ENCODE peak calls at places on chromosomes 3 and 15, in four cellular contexts. J, K, R and I are unnamed samples. For H3K36me3, the result is how much of the 10 kb centered on the place peaks cover.

GRCh38 chr3:43389388-43390254 is 103.3 kb downstream of the SNRK start:
- DNase-seq in J (peak), K (no peak), R (no peak), I (no peak)

GRCh38 chr15:51874751-51875644 is 45.5 kb downstream of the TMOD3 start:
- DNase-seq in J (no peak), K (no peak), R (peak), I (peak)

GRCh38 chr3:177294221-177294620 is 96.9 kb upstream of the TBL1XR1 start:
- DNase-seq in J (no peak), K (no peak), R (peak), I (no peak)

GRCh38 chr15:30036304-30036703 is 46.5 kb upstream of the GOLGA8J start:
- DNase-seq in J (no peak), K (no peak), R (no peak), I (no peak)

GRCh38 chr3:125143982-125144652 is 68.4 kb downstream of the SLC12A8 start:
- DNase-seq in J (no peak), K (peak), R (no peak), I (peak)

GRCh38 chr3:197578376-197578775 is 22.6 kb upstream of the BDH1 start:
- DNase-seq in J (no peak), K (no peak), R (no peak), I (no peak)

GRCh38 chr15:66993874-66994696 is 71.3 kb upstream of the SMAD3 start:
- DNase-seq in J (no peak), K (no peak), R (no peak), I (no peak)

GRCh38 chr3:138186216-138186615 is 885 bp upstream of the ARMC8 start:
- DNase-seq in J (no peak), K (no peak), R (peak), I (no peak)

GRCh38 chr3:32354362-32354778 is 37.3 kb upstream of the CMTM7 start:
- DNase-seq in J (no peak), K (no peak), R (peak), I (no peak)

GRCh38 chr3:130892759-130893239 is 1.1 kb upstream of the ATP2C1 start:
- DNase-seq in J (peak), K (peak), R (peak), I (peak)

GRCh38 chr3:71319771-71320170 is 263.8 kb downstream of the FOXP1 start:
- DNase-seq in J (no peak), K (no peak), R (no peak), I (no peak)

GRCh38 chr15:62307551-62307950 is 142.5 kb upstream of the C2CD4B start:
- DNase-seq in J (no peak), K (no peak), R (no peak), I (no peak)

GRCh38 chr3:15271785-15272381 is 60.5 kb downstream of the SH3BP5 start:
- DNase-seq in J (peak), K (no peak), R (no peak), I (no peak)

DNA sequence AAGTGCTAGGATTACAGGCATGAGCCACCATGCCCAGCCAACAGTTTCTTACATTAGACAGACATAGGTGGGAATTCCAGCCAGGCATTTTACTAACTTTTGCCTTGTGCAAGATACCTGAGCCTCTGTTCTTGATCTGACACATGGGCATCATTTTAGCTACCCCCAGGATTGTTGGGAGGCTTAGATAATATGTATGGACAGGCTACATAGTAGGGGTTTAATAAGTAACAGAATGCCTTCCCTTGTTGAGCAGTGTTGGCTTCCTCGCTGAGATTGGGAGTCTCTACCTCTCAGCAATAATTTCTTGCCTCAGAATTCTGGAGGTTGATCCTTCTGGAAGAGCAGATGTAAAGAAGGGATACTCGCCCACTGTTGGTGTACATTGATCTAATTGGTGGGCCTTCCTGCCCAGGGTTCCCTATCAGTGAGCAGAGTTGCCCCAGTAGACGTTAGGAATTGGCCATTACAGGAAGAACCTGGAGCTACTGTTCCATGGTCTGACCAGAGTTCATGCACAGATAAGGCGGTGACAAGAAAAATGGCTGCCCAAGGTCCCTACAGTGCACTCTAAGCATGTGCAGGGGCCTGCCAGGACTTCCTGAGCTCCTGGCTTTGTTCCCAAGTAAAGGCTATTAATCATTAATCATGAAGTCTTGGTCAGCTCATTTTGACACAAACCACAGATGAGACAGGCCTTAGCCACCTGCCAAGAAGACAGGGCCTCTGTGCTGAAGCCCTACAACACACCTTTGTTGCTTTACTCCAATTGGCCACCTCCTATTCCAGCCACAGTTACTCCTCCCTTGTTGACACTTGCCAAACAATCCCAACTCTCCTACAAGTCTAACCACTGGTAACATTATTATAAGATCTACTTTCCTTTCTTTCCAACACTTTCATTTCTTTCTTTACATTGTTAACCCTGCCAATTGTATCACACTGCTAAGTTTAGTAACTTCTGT is 5.0 kb upstream of the IL17RE start:
- DNase-seq in J (no peak), K (no peak), R (peak), I (no peak)
- H3K4me3 ChIP-seq in J (no peak), K (no peak), R (no peak), I (no peak)

GRCh38 chr3:58776231-58776630 is 109.7 kb upstream of the FAM3D start:
- DNase-seq in J (no peak), K (no peak), R (no peak), I (no peak)
- TF ChIP-seq CTCF in J (no peak), K (no peak), R (no peak), I (no peak)

DNA sequence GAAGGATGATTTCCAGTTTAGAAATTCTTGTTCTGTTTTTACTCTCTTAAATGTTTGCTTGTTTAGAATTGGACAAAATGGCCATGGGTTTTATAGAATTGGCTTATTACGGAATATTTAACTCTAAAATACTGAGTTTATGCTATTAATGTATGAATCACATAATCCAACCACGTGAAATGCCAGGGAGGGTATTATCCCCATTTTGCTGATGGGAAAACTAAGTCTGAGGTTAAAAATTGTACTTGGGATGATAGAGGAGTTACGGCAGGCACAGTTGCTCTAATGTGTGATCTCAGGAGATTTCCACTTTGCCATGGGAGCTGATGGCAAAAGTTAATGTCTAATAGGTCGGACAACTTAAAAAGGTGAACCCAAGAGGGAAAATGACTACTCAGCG is 194.4 kb downstream of the ITPR1 start:
- DNase-seq in J (no peak), K (no peak), R (no peak), I (no peak)
- H3K36me3 ChIP-seq in J (under half), K (under half), R (under half), I (half or more)

GRCh38 chr15:78239811-78240210 is 5.4 kb upstream of the ACSBG1 start:
- DNase-seq in J (no peak), K (no peak), R (no peak), I (no peak)
- H3K4me3 ChIP-seq in J (no peak), K (no peak), R (no peak), I (no peak)

GRCh38 chr15:32029862-32030781 is at the start of gene CHRNA7:
- DNase-seq in J (no peak), K (peak), R (peak), I (peak)

GRCh38 chr15:32033186-32033890 is 3.0 kb downstream of the CHRNA7 start:
- DNase-seq in J (no peak), K (no peak), R (no peak), I (no peak)

GRCh38 chr15:32030795-32031194 is 480 bp downstream of the CHRNA7 start:
- DNase-seq in J (no peak), K (no peak), R (peak), I (peak)

GRCh38 chr15:32028921-32029320 is 1.4 kb upstream of the CHRNA7 start:
- DNase-seq in J (no peak), K (no peak), R (no peak), I (peak)

DNA sequence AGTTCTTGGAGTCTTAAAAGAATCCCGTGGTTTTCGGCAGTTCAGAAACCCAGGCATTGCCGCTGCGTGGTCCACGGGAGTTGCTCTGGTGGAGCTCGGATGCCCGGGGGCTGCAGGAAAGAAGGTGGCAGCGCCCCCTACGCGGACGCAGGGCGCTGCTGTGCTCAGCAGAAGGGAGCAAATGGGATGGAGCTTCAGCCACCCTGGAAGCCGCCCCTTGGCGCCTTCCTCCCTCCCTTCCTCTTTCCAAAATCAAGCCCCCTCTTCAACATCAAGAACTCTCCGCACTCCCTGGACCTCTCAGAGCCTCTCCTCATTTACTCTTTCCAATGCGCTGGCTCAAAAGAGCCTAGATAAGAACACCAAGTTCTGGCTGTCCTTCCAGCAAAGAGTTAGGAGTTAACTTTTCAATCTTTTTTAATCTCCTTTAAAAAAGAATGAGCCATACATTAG is 880 bp upstream of the CHRNA7 start:
- DNase-seq in J (no peak), K (peak), R (peak), I (peak)
- TF ChIP-seq CTCF in J (no peak), K (no peak), R (peak), I (peak)

GRCh38 chr3:196270499-196270898 is 17.0 kb downstream of the PCYT1A start:
- DNase-seq in J (no peak), K (no peak), R (no peak), I (no peak)
- H3K36me3 ChIP-seq in J (under half), K (under half), R (under half), I (under half)

DNA sequence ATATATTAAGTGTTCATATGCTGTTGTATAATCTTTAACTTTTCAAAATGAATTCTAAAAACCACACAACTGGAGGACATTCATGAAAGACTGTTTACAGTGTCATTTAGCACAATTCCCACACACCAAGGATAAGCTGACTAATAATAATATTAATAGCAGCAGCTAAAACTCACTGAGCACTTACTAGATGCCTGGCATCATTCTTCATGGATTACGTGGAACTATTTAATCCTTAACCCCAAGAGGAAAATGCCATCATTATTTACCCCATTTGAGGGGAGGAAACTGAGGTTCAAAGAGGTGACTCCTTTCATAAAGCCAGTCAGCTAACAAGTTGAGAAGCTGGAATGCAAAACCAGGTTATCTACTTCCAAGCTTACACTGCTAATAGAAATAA is 77.0 kb downstream of the TMEM108 start:
- DNase-seq in J (no peak), K (no peak), R (no peak), I (no peak)
- H3K4me3 ChIP-seq in J (no peak), K (no peak), R (no peak), I (no peak)